ENCODE peak calls at places on chromosome 17, in four cellular contexts. M is pons, Y is tibial artery, G is NCI-H2081. J is an unnamed sample.

GRCh38 chr17:4215882-4216411 is 47.8 kb downstream of the ANKFY1 start:
- DNase-seq in Y (no peak), M (no peak), G (no peak), J (no peak)

GRCh38 chr17:55726440-55726839 is 3.8 kb upstream of the TMEM100 start:
- DNase-seq in M (peak; percentile 29), Y (peak; percentile 79), G (peak; percentile 59), J (no peak)

GRCh38 chr17:76793775-76794174 is 55.9 kb downstream of the MFSD11 start:
- DNase-seq in M (no peak), Y (no peak), G (peak; percentile 29), J (no peak)

GRCh38 chr17:29005936-29006438 is at the start of gene SEZ6:
- DNase-seq in G (peak; percentile 59), Y (peak; percentile 73), M (peak; percentile 58), J (peak; percentile 82)

GRCh38 chr17:19366637-19366972 is 4.1 kb upstream of the B9D1 start:
- DNase-seq in Y (no peak), G (no peak), M (no peak), J (no peak)

GRCh38 chr17:13560935-13561334 is 40.8 kb downstream of the HS3ST3A1 start:
- DNase-seq in M (no peak), Y (no peak), G (no peak), J (no peak)

GRCh38 chr17:40560592-40561293 is 4.5 kb downstream of the CCR7 start:
- DNase-seq in Y (no peak), G (no peak), M (no peak), J (no peak)

GRCh38 chr17:2485543-2485942 is 26.1 kb downstream of the METTL16 start:
- DNase-seq in G (no peak), Y (no peak), M (no peak), J (no peak)

GRCh38 chr17:50967795-50968194 is 101.6 kb upstream of the TOB1 start:
- DNase-seq in Y (no peak), M (no peak), G (no peak), J (no peak)

GRCh38 chr17:354651-355556 is 2.3 kb upstream of the RPH3AL start:
- DNase-seq in M (no peak), Y (no peak), G (no peak), J (no peak)

GRCh38 chr17:21249911-21250703 is 3.1 kb downstream of the NATD1 start:
- DNase-seq in G (no peak), Y (no peak), M (no peak), J (no peak)

GRCh38 chr17:43011728-43012472 is 5.3 kb downstream of the IFI35 start:
- DNase-seq in G (no peak), Y (no peak), M (no peak), J (no peak)

GRCh38 chr17:31556969-31557620 is 165.6 kb downstream of the RAB11FIP4 start:
- DNase-seq in G (no peak), Y (no peak), M (no peak), J (no peak)

GRCh38 chr17:75643033-75644017 is 10.1 kb downstream of the SMIM5 start:
- DNase-seq in G (no peak), M (no peak), Y (no peak), J (no peak)

GRCh38 chr17:58047751-58048150 is 35.5 kb upstream of the DYNLL2 start:
- DNase-seq in M (no peak), G (no peak), Y (no peak), J (no peak)

GRCh38 chr17:56011406-56012131 is 141.7 kb upstream of the ANKFN1 start:
- DNase-seq in G (no peak), M (no peak), Y (no peak), J (no peak)

GRCh38 chr17:56823848-56824247 is 9.9 kb downstream of the C17orf67 start:
- DNase-seq in M (no peak), Y (no peak), G (no peak), J (no peak)

GRCh38 chr17:28725660-28726395 is at the start of gene TLCD1:
- DNase-seq in M (no peak), Y (peak; percentile 84), G (peak; percentile 50), J (peak; percentile 73)

GRCh38 chr17:9470171-9470570 is 105.4 kb downstream of the STX8 start:
- DNase-seq in M (peak; percentile 5), G (no peak), Y (no peak), J (no peak)

J was measured in midbrain.